ENCODE peak calls at places on chromosomes 1 and 21, in seven cellular contexts. S is mesenchymal stem cell; G is mucosa of descending colon; R is aorta; O is adrenal gland; L is adipocyte; C is CD8-positive, alpha-beta T cell. T is an unnamed sample.

GRCh38 chr1:202056644-202057334 is 46.4 kb downstream of the ELF3 start:
- DNase-seq in S (no peak), G (peak; percentile 93), R (no peak), O (no peak), L (no peak), C (no peak), T (peak; percentile 73)

GRCh38 chr1:43304287-43304615 is 3.5 kb downstream of the TIE1 start:
- DNase-seq in S (no peak), G (no peak), R (peak; percentile 43), O (no peak), L (no peak), C (no peak), T (no peak)

GRCh38 chr1:24720152-24720551 is 25.1 kb upstream of the CLIC4 start:
- DNase-seq in S (peak; percentile 71), G (peak; percentile 71), R (peak; percentile 94), O (peak; percentile 71), L (no peak), C (no peak), T (peak; percentile 86)

GRCh38 chr21:32423320-32423719 is 10.8 kb downstream of the EVA1C start:
- DNase-seq in S (no peak), G (no peak), R (no peak), O (no peak), L (peak; percentile 54), C (no peak), T (no peak)

GRCh38 chr21:44024895-44025353 is 12.8 kb downstream of the TRAPPC10 start:
- DNase-seq in S (peak; percentile 92), G (no peak), R (peak; percentile 73), O (peak; percentile 64), L (peak; percentile 61), C (no peak), T (peak; percentile 75)

GRCh38 chr21:27382404-27382803 is 415.5 kb upstream of the ADAMTS5 start:
- DNase-seq in S (no peak), G (no peak), R (no peak), O (no peak), L (no peak), C (no peak), T (no peak)

GRCh38 chr1:25486602-25487001 is 55.9 kb downstream of the MACO1 start:
- DNase-seq in S (peak; percentile 54), G (no peak), R (no peak), O (no peak), L (peak; percentile 15), C (no peak), T (no peak)

GRCh38 chr1:221567859-221568507 is 173.9 kb downstream of the DUSP10 start:
- DNase-seq in S (no peak), G (no peak), R (no peak), O (no peak), L (peak; percentile 77), C (no peak), T (no peak)

GRCh38 chr1:1013105-1013921 is at the start of gene ISG15:
- DNase-seq in S (peak; percentile 92), G (peak; percentile 95), R (peak; percentile 96), O (peak; percentile 92), L (peak; percentile 96), C (peak; percentile 92), T (peak; percentile 91)

DNA sequence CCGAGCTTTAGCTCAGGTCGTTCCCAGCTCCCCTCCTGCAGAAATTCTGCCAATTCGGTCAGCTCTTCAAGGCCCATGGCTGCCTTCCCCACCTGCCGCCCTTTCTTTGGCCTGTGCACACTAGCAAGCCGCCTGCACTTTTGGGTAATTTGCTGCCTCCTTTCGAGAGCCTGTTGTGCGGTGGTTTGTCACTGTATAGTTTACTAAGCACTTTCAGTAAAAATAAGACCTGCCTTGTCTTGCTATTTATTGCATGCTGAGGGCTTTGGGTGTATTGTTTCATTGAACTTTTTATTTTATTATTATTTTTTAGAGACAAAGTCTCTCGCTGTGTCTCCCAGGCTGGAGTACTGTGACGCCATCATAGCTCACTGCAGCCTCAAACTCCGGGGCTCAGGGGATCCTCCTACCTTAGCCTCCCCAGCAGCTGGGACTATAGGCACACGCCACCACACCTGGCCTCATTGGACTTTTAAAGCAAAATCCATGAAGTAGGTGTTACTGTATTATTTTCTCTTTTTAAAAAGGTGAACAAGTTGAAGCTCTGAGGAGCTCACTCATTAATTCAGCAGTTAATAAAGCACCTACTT is 1.1 kb upstream of the FABP3 start:
- DNase-seq in S (no peak), G (no peak), R (no peak), O (no peak), L (no peak), C (no peak), T (no peak)
- H3K4me3 ChIP-seq in S (peak overlapping the region; percentile 53), G (no peak overlapping the region), R (no peak overlapping the region), O (peak overlapping the region; percentile 50), L (peak overlapping the region; percentile 67), C (peak overlapping the region; percentile 60), T (peak overlapping the region; percentile 52)

DNA sequence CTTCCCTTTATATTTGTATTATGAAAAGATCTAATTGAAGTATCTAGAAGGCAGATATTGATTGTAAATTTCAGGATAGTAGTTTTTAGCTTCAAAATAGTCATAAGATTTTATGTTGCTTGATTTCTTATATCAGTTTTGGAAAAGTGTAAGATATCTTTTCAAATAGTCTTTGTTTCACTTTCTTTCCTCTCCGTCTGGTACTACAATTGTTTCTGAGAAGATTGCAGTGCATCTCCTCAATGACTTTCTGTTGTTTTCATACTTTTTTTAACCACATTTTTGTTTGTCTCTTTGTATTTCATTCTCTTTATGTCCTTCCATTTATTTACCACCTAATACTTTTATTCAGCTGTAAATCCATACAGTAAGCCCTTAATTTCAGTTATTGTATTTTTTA is 964.6 kb upstream of the B3GALT2 start:
- DNase-seq in S (no peak), G (no peak), R (no peak), O (no peak), L (no peak), C (no peak), T (no peak)
- H3K4me3 ChIP-seq in S (no peak overlapping the region), G (no peak overlapping the region), R (no peak overlapping the region), O (no peak overlapping the region), L (no peak overlapping the region), C (no peak overlapping the region), T (no peak overlapping the region)

GRCh38 chr1:206080421-206080820 is 27.4 kb downstream of the RHEX start:
- DNase-seq in S (no peak), G (no peak), R (no peak), O (no peak), L (no peak), C (no peak), T (no peak)

GRCh38 chr1:206081811-206082210 is 28.8 kb downstream of the RHEX start:
- DNase-seq in S (no peak), G (no peak), R (no peak), O (no peak), L (no peak), C (no peak), T (no peak)

GRCh38 chr1:206082831-206083695 is 30.1 kb downstream of the RHEX start:
- DNase-seq in S (no peak), G (no peak), R (no peak), O (no peak), L (no peak), C (no peak), T (no peak)

GRCh38 chr1:206079130-206079529 is 26.2 kb downstream of the RHEX start:
- DNase-seq in S (no peak), G (no peak), R (no peak), O (no peak), L (no peak), C (no peak), T (no peak)

GRCh38 chr1:206083750-206084149 is 30.8 kb downstream of the RHEX start:
- DNase-seq in S (no peak), G (no peak), R (no peak), O (no peak), L (no peak), C (no peak), T (no peak)
- H3K4me3 ChIP-seq in S (no peak overlapping the region), G (no peak overlapping the region), R (no peak overlapping the region), O (no peak overlapping the region), L (no peak overlapping the region), C (no peak overlapping the region), T (no peak overlapping the region)

DNA sequence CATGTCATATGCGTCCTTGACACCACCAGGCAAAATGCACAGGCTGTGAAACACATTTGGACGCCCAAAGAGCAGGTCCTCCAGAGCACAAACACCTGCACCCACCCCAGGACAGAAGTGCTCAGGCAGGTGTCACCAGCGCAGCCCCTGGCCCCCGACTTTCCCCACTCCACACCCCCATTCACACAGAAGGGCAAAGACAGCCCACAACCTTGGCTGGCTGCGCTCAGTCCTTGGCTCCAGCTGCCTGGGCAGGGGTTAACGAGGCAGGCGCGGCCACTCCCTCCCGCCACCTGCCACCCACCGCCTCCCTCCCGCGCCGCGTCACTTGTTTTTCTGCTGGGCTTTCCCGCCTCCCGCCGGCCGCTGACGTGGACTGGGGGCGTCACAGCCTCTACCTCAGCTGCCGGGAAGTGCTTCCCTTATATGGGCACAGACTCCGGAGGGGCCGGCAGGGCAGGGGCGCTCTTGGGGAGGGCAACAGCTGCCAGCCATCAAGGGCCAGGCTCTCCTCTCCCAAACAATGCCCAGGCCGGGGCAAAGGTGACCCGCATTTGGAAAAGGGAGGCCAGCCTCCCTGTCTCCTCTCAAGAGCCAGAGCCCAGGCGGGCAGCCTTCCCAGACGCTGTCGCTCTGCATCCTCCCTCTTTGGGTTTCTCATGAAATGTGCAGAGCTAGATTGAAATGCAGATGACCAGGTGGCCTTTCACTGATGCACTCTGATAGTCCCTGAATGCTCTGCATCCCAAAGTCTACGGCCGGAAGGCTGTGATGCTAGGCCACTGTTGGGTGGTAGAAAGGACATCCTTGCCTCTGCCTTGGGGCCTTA is 14.8 kb upstream of the BTG2 start:
- DNase-seq in S (peak; percentile 89), G (peak; percentile 99), R (peak; percentile 99), O (peak; percentile 97), L (peak; percentile 63), C (peak; percentile 98), T (peak; percentile 97)
- H3K4me3 ChIP-seq in S (no peak overlapping the region), G (no peak overlapping the region), R (no peak overlapping the region), O (peak overlapping the region; percentile 34), L (no peak overlapping the region), C (peak overlapping the region; percentile 61), T (peak overlapping the region; percentile 36)

GRCh38 chr1:23533288-23534130 is 2.5 kb upstream of the E2F2 start:
- DNase-seq in S (no peak), G (no peak), R (no peak), O (no peak), L (no peak), C (no peak), T (no peak)

GRCh38 chr1:23529146-23530088 is 1.6 kb downstream of the E2F2 start:
- DNase-seq in S (no peak), G (peak; percentile 72), R (no peak), O (no peak), L (no peak), C (no peak), T (no peak)

GRCh38 chr1:23530750-23531651 is at the start of gene E2F2:
- DNase-seq in S (peak; percentile 87), G (peak; percentile 93), R (peak; percentile 92), O (peak; percentile 88), L (peak; percentile 96), C (peak; percentile 82), T (peak; percentile 89)

GRCh38 chr1:23530089-23530749 is 814 bp downstream of the E2F2 start:
- DNase-seq in S (no peak), G (peak; percentile 75), R (no peak), O (no peak), L (no peak), C (no peak), T (no peak)

DNA sequence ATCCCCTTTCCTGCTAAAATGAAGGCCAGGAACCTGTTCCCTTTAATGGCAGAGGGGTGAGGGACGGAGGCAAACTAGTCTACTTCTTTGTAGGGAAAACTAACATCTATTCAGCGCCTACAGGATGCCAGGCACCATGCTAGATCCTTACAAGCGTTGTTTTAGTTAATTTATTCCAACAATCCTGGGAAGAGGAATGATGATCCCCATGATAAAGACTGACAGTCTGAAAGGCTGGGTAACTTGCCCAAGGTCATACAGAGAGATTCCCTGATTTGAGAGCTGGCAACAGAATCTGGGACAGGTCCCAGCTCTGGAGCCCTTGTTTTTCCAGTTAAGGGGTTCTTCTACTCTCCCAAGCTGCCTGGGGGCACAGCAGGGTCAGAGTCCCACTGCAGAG is 662 bp upstream of the E2F2 start:
- DNase-seq in S (no peak), G (no peak), R (no peak), O (no peak), L (no peak), C (no peak), T (no peak)
- H3K4me3 ChIP-seq in S (peak overlapping the region; percentile 68), G (no peak overlapping the region), R (no peak overlapping the region), O (peak overlapping the region; percentile 45), L (peak overlapping the region; percentile 70), C (peak overlapping the region; percentile 35), T (peak overlapping the region; percentile 74)